ENCODE peak calls at places on chromosome 6, in five cellular contexts. One of them, this sample, is unnamed.

GRCh38 chr6:41726876-41727275 is 8.5 kb downstream of the TFEB start:
- DNase-seq in activated CD4-positive, CD25-positive, alpha-beta regulatory T cell: no peak
- DNase-seq in iPS DF 19.7: no peak
- DNase-seq in stimulated activated CD4-positive, alpha-beta T cell treated with anti-CD3 and anti-CD28 coated beads, Interleukin-2, amount 100 ng/mL, for 24 hours: no peak
- DNase-seq in ACHN: no peak
- DNase-seq in this sample: no peak

GRCh38 chr6:140105857-140106256 is 731.4 kb upstream of the CITED2 start:
- DNase-seq in activated CD4-positive, CD25-positive, alpha-beta regulatory T cell: no peak
- DNase-seq in iPS DF 19.7: peak; percentile 40
- DNase-seq in stimulated activated CD4-positive, alpha-beta T cell treated with anti-CD3 and anti-CD28 coated beads, Interleukin-2, amount 100 ng/mL, for 24 hours: no peak
- DNase-seq in ACHN: peak; percentile 20
- DNase-seq in this sample: peak; percentile 20

GRCh38 chr6:1987640-1988039 is 257.8 kb downstream of the GMDS start:
- DNase-seq in activated CD4-positive, CD25-positive, alpha-beta regulatory T cell: no peak
- DNase-seq in iPS DF 19.7: no peak
- DNase-seq in stimulated activated CD4-positive, alpha-beta T cell treated with anti-CD3 and anti-CD28 coated beads, Interleukin-2, amount 100 ng/mL, for 24 hours: no peak
- DNase-seq in ACHN: no peak
- DNase-seq in this sample: no peak

GRCh38 chr6:35719407-35719829 is 17.4 kb upstream of the ARMC12 start:
- DNase-seq in activated CD4-positive, CD25-positive, alpha-beta regulatory T cell: no peak
- DNase-seq in iPS DF 19.7: no peak
- DNase-seq in stimulated activated CD4-positive, alpha-beta T cell treated with anti-CD3 and anti-CD28 coated beads, Interleukin-2, amount 100 ng/mL, for 24 hours: no peak
- DNase-seq in ACHN: no peak
- DNase-seq in this sample: no peak

GRCh38 chr6:163405412-163406309 is 8.9 kb upstream of the QKI start:
- DNase-seq in activated CD4-positive, CD25-positive, alpha-beta regulatory T cell: no peak
- DNase-seq in iPS DF 19.7: no peak
- DNase-seq in stimulated activated CD4-positive, alpha-beta T cell treated with anti-CD3 and anti-CD28 coated beads, Interleukin-2, amount 100 ng/mL, for 24 hours: no peak
- DNase-seq in ACHN: no peak
- DNase-seq in this sample: no peak

GRCh38 chr6:100617633-100618348 is 153.1 kb upstream of the SIM1 start:
- DNase-seq in activated CD4-positive, CD25-positive, alpha-beta regulatory T cell: no peak
- DNase-seq in iPS DF 19.7: no peak
- DNase-seq in stimulated activated CD4-positive, alpha-beta T cell treated with anti-CD3 and anti-CD28 coated beads, Interleukin-2, amount 100 ng/mL, for 24 hours: no peak
- DNase-seq in ACHN: no peak
- DNase-seq in this sample: no peak

GRCh38 chr6:11258260-11259237 is 26.1 kb upstream of the NEDD9 start:
- DNase-seq in activated CD4-positive, CD25-positive, alpha-beta regulatory T cell: no peak
- DNase-seq in iPS DF 19.7: no peak
- DNase-seq in stimulated activated CD4-positive, alpha-beta T cell treated with anti-CD3 and anti-CD28 coated beads, Interleukin-2, amount 100 ng/mL, for 24 hours: no peak
- DNase-seq in ACHN: no peak
- DNase-seq in this sample: peak; percentile 43

GRCh38 chr6:45626087-45626891 is 248.6 kb upstream of the SUPT3H start:
- DNase-seq in activated CD4-positive, CD25-positive, alpha-beta regulatory T cell: no peak
- DNase-seq in iPS DF 19.7: no peak
- DNase-seq in stimulated activated CD4-positive, alpha-beta T cell treated with anti-CD3 and anti-CD28 coated beads, Interleukin-2, amount 100 ng/mL, for 24 hours: no peak
- DNase-seq in ACHN: no peak
- DNase-seq in this sample: no peak

GRCh38 chr6:132333639-132334516 is 67.4 kb downstream of the MOXD1 start:
- DNase-seq in activated CD4-positive, CD25-positive, alpha-beta regulatory T cell: no peak
- DNase-seq in iPS DF 19.7: peak; percentile 45
- DNase-seq in stimulated activated CD4-positive, alpha-beta T cell treated with anti-CD3 and anti-CD28 coated beads, Interleukin-2, amount 100 ng/mL, for 24 hours: no peak
- DNase-seq in ACHN: peak; percentile 92
- DNase-seq in this sample: no peak

GRCh38 chr6:169543704-169544103 is 158.1 kb downstream of the WDR27 start:
- DNase-seq in activated CD4-positive, CD25-positive, alpha-beta regulatory T cell: no peak
- DNase-seq in iPS DF 19.7: no peak
- DNase-seq in stimulated activated CD4-positive, alpha-beta T cell treated with anti-CD3 and anti-CD28 coated beads, Interleukin-2, amount 100 ng/mL, for 24 hours: no peak
- DNase-seq in ACHN: no peak
- DNase-seq in this sample: no peak

GRCh38 chr6:109081516-109081915 is 13.1 kb downstream of the SESN1 start:
- DNase-seq in activated CD4-positive, CD25-positive, alpha-beta regulatory T cell: no peak
- DNase-seq in iPS DF 19.7: no peak
- DNase-seq in stimulated activated CD4-positive, alpha-beta T cell treated with anti-CD3 and anti-CD28 coated beads, Interleukin-2, amount 100 ng/mL, for 24 hours: no peak
- DNase-seq in ACHN: no peak
- DNase-seq in this sample: no peak

This sample was measured in Jurkat, Clone E6-1.